ENCODE peak calls at places on chromosomes 5 and 9, in five cellular contexts. E, J, Z, B and C are unnamed samples.

GRCh38 chr9:110320651-110321050 is 17.0 kb downstream of the TXNDC8 start:
- DNase-seq in Z (no peak), B (no peak), E (no peak), J (no peak), C (no peak)

GRCh38 chr9:14058078-14058688 is 255.8 kb downstream of the NFIB start:
- DNase-seq in J (no peak), B (no peak), Z (no peak), E (no peak), C (no peak)

GRCh38 chr9:23011669-23012068 is 565.0 kb downstream of the DMRTA1 start:
- DNase-seq in J (no peak), B (no peak), E (no peak), Z (no peak), C (no peak)

GRCh38 chr9:5459289-5459829 is 9.0 kb downstream of the CD274 start:
- DNase-seq in Z (no peak), E (no peak), J (no peak), B (no peak), C (no peak)

GRCh38 chr9:34343605-34344004 is 14.2 kb downstream of the NUDT2 start:
- DNase-seq in B (no peak), E (no peak), J (no peak), Z (no peak), C (no peak)

GRCh38 chr5:61357745-61358144 is 25.7 kb downstream of the ZSWIM6 start:
- DNase-seq in B (no peak), E (peak; percentile 6), J (no peak), Z (no peak), C (no peak)

GRCh38 chr9:127209948-127210621 is 54.5 kb upstream of the GARNL3 start:
- DNase-seq in Z (peak; percentile 64), E (no peak), B (no peak), J (no peak), C (peak; percentile 64)

GRCh38 chr5:80834710-80835109 is 125.5 kb upstream of the RASGRF2 start:
- DNase-seq in B (no peak), J (no peak), Z (no peak), E (no peak), C (no peak)

GRCh38 chr9:122226142-122226757 is 2.5 kb downstream of the LHX6 start:
- DNase-seq in J (no peak), B (no peak), Z (no peak), E (no peak), C (no peak)

GRCh38 chr5:55899344-55899743 is 48.2 kb downstream of the IL31RA start:
- DNase-seq in E (no peak), J (no peak), B (no peak), Z (no peak), C (no peak)

GRCh38 chr9:88991066-88992030 is at the start of gene S1PR3:
- DNase-seq in J (no peak), Z (peak; percentile 83), E (no peak), B (peak; percentile 62), C (peak; percentile 75)

GRCh38 chr5:143985832-143986485 is 174.0 kb downstream of the HMHB1 start:
- DNase-seq in J (no peak), Z (no peak), B (no peak), E (no peak), C (no peak)

GRCh38 chr5:150272531-150272930 is 17.0 kb downstream of the CAMK2A start:
- DNase-seq in Z (no peak), J (no peak), B (no peak), E (peak; percentile 55), C (no peak)

GRCh38 chr5:131515348-131515747 is 119.7 kb downstream of the RAPGEF6 start:
- DNase-seq in J (no peak), Z (no peak), E (no peak), B (no peak), C (no peak)
- H3K4me3 ChIP-seq in J (no peak overlapping the region), Z (no peak overlapping the region), E (no peak overlapping the region), B (no peak overlapping the region), C (no peak overlapping the region)

GRCh38 chr5:7080501-7080900 is 315.4 kb upstream of the ADCY2 start:
- DNase-seq in B (no peak), Z (no peak), E (no peak), J (no peak), C (no peak)

GRCh38 chr5:7073666-7074065 is 322.3 kb upstream of the ADCY2 start:
- DNase-seq in Z (no peak), J (no peak), E (no peak), B (no peak), C (no peak)

GRCh38 chr5:7078090-7078489 is 317.8 kb upstream of the ADCY2 start:
- DNase-seq in B (no peak), Z (no peak), E (no peak), J (no peak), C (no peak)

GRCh38 chr5:7074176-7074575 is 321.8 kb upstream of the ADCY2 start:
- DNase-seq in E (no peak), Z (no peak), J (no peak), B (no peak), C (no peak)

GRCh38 chr5:7078901-7079300 is 317.0 kb upstream of the ADCY2 start:
- DNase-seq in E (no peak), Z (no peak), J (no peak), B (no peak), C (no peak)
- TF ChIP-seq CTCF in E (peak; percentile 34), Z (no peak), J (no peak), B (peak; percentile 24), C (no peak)

DNA sequence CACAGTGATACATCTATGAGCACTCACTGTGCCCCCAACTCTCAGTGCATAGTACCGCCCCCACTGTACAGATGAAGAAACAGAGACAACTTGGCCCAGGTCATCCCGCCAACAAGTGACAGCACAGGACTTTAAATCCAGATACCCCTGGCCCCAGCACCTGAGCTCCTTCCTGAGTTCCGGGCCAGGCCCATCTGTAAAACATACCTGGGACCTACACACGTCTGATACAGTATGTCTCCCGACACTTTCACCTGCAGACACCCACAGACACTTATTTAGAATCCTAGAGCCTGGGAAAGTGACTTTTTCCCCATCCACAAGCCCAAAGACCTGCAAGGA is 60.8 kb upstream of the SLC25A51 start:
- DNase-seq in B (no peak), E (no peak), Z (no peak), J (no peak), C (no peak)
- H3K27ac ChIP-seq in B (no peak overlapping the region), E (peak overlapping the region; percentile 65), Z (no peak overlapping the region), J (peak overlapping the region; percentile 83), C (peak overlapping the region; percentile 81)

GRCh38 chr5:69004127-69004526 is 89.7 kb upstream of the SLC30A5 start:
- DNase-seq in Z (no peak), J (no peak), B (no peak), E (no peak), C (no peak)
- H3K4me3 ChIP-seq in Z (no peak overlapping the region), J (no peak overlapping the region), B (no peak overlapping the region), E (no peak overlapping the region), C (no peak overlapping the region)

DNA sequence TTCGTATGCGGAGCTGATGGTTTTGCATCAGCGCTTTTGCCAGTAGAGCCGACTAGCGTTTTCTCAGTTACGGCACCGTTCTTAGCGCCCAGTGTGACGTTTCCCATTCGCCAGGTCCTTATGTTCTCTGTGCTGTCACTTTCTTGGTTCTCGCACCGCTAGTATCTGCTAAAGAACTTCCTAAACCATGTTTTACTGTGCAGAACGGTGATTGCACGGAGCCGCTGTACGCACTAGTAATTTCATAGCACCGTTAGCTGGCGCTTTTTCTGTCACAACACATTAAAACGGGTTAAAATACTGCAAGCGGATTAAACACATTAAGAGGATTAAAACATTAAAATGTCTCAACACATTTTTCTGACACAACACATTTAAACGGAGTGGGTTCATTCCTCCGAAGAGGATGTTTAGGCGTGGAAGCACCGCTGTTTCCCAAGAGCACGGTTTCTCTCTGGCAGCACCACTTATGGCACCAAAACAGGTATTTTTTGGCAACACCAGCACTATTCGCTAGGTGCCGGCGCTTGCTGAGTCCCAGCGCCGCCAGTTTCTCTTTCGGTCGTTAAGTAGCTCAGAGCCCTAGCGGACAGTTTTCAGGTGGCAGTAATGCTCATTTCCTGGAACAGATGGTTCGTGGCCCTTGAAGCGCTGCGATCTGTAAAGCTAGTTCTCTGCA is 20.4 kb downstream of the ANXA2R start:
- DNase-seq in J (peak; percentile 62), E (peak; percentile 88), B (peak; percentile 75), Z (peak; percentile 93), C (peak; percentile 77)
- TF ChIP-seq CTCF in J (peak; percentile 43), E (peak; percentile 44), B (peak; percentile 44), Z (peak; percentile 88), C (peak; percentile 50)

GRCh38 chr5:77145666-77146065 is 58.6 kb upstream of the ZBED3 start:
- DNase-seq in J (no peak), Z (no peak), B (no peak), E (no peak), C (no peak)
- H3K27ac ChIP-seq in J (no peak overlapping the region), Z (no peak overlapping the region), B (no peak overlapping the region), E (no peak overlapping the region), C (no peak overlapping the region)

GRCh38 chr5:123097871-123098735 is 9.1 kb downstream of the PRDM6 start:
- DNase-seq in E (no peak), J (no peak), Z (no peak), B (no peak), C (no peak)

GRCh38 chr5:123097483-123097870 is 8.4 kb downstream of the PRDM6 start:
- DNase-seq in J (no peak), E (no peak), Z (no peak), B (no peak), C (no peak)

GRCh38 chr5:123098767-123099513 is 9.9 kb downstream of the PRDM6 start:
- DNase-seq in B (no peak), Z (no peak), J (no peak), E (no peak), C (no peak)

GRCh38 chr5:123095694-123096120 is 6.7 kb downstream of the PRDM6 start:
- DNase-seq in B (no peak), J (no peak), E (no peak), Z (no peak), C (no peak)

GRCh38 chr5:123099514-123100151 is 10.6 kb downstream of the PRDM6 start:
- DNase-seq in J (no peak), E (no peak), B (no peak), Z (no peak), C (peak; percentile 70)
- H3K4me3 ChIP-seq in J (peak overlapping the region; percentile 15), E (no peak overlapping the region), B (peak overlapping the region; percentile 17), Z (peak overlapping the region; percentile 14), C (peak overlapping the region; percentile 32)

DNA sequence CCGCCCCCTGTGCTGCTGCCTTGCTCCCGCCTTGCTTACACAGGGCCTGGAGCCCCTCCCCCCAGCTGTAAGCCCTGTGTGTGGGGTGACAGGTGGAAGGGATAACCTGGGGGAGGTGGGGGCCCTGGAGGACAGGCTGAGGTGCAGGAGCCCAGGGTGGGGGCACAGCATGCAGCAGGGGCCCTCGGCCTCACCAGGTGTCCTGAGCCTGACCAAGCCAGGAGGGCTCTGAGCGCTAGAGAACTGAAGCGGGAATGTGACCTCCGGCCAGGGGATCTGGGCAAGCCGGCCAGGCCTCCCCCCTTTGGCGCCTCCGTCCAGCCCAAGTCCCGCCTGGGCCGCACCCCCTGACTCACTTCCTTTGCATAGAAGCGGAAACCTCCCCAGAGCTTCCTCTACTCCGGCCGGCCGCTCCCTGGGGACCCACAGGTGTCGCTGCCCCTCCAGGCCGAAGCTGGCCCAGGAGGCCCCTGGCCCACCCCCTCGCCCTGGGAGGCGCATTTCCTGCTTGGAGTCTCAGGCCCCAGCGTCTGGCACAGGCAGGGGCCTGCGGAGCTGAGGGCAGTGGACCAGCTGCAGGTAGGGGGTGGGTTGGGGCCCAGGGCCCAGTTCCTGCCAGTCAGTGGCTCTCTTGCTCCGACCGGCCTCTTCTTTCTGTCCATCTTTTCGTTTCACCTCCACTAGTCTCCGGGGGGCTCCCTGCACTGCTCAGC is at the start of gene TOR4A:
- DNase-seq in E (peak; percentile 94), Z (peak; percentile 96), J (peak; percentile 58), B (peak; percentile 82), C (peak; percentile 96)
- TF ChIP-seq CTCF in E (peak; percentile 83), Z (peak; percentile 32), J (no peak), B (peak; percentile 14), C (peak; percentile 38)